ENCODE peak calls at places on chromosomes 6 and 20, in six cellular contexts. B, E, C, J, K and W are unnamed samples.

GRCh38 chr6:163533443-163533842 is 118.9 kb downstream of the QKI start:
- DNase-seq in E (no peak), B (peak; percentile 72), J (peak; percentile 94), K (peak; percentile 85), C (no peak), W (peak; percentile 66)

GRCh38 chr6:24581084-24581669 is 64.8 kb downstream of the KIAA0319 start:
- DNase-seq in E (peak; percentile 46), C (peak; percentile 84), J (peak; percentile 80), K (peak; percentile 73), B (peak; percentile 38), W (peak; percentile 42)

GRCh38 chr6:28220164-28221133 is 4.6 kb upstream of the ZSCAN9 start:
- DNase-seq in K (no peak), J (peak; percentile 16), B (no peak), E (no peak), C (no peak), W (no peak)

GRCh38 chr6:53048431-53049195 is 16.6 kb upstream of the FBXO9 start:
- DNase-seq in K (peak; percentile 88), B (peak; percentile 91), E (peak; percentile 36), C (no peak), J (peak; percentile 86), W (peak; percentile 55)

GRCh38 chr6:13711384-13711725 is 280 bp downstream of the RANBP9 start:
- DNase-seq in C (no peak), B (no peak), J (no peak), K (no peak), E (no peak), W (no peak)

GRCh38 chr6:75991941-75992340 is 80.5 kb downstream of the IMPG1 start:
- DNase-seq in C (no peak), J (no peak), E (no peak), B (no peak), K (no peak), W (no peak)

GRCh38 chr6:145534986-145535385 is 200.3 kb downstream of the EPM2A start:
- DNase-seq in C (no peak), E (no peak), J (peak; percentile 52), B (no peak), K (no peak), W (no peak)

GRCh38 chr20:36606171-36607116 is 865 bp downstream of the RAB5IF start:
- DNase-seq in C (peak; percentile 40), B (no peak), K (peak; percentile 60), E (no peak), J (peak; percentile 59), W (peak; percentile 34)

GRCh38 chr6:167825759-167826229 is 917 bp upstream of the AFDN start:
- DNase-seq in E (no peak), B (peak; percentile 53), K (no peak), C (peak; percentile 82), J (peak; percentile 78), W (peak; percentile 72)

GRCh38 chr20:10185741-10186558 is 32.7 kb upstream of the SNAP25 start:
- DNase-seq in K (peak; percentile 73), B (no peak), E (no peak), C (no peak), J (no peak), W (no peak)

GRCh38 chr20:63857751-63858392 is 3.4 kb upstream of the ABHD16B start:
- DNase-seq in E (no peak), J (peak; percentile 71), B (no peak), C (no peak), K (peak; percentile 37), W (no peak)

GRCh38 chr6:10495014-10495413 is 26.1 kb upstream of the GCNT2 start:
- DNase-seq in C (no peak), J (no peak), B (no peak), K (no peak), E (no peak), W (no peak)

GRCh38 chr20:10573273-10573950 is 100.4 kb downstream of the JAG1 start:
- DNase-seq in C (no peak), J (peak; percentile 20), E (no peak), K (no peak), B (no peak), W (no peak)

GRCh38 chr20:9301129-9302072 is 213.0 kb upstream of the LAMP5 start:
- DNase-seq in B (peak; percentile 75), K (peak; percentile 87), C (peak; percentile 68), E (no peak), J (peak; percentile 87), W (peak; percentile 9)

GRCh38 chr6:69985180-69985579 is 118.8 kb downstream of the COL19A1 start:
- DNase-seq in C (no peak), J (peak; percentile 22), K (peak; percentile 0), E (no peak), B (peak; percentile 7), W (no peak)

GRCh38 chr6:6699741-6700367 is 111.3 kb downstream of the LY86 start:
- DNase-seq in C (peak; percentile 96), K (peak; percentile 97), B (peak; percentile 95), J (peak; percentile 97), E (no peak), W (peak; percentile 96)

GRCh38 chr6:109051301-109051700 is 43.3 kb downstream of the SESN1 start:
- DNase-seq in K (no peak), B (no peak), C (no peak), J (no peak), E (no peak), W (no peak)

GRCh38 chr6:133973109-133973971 is 20.3 kb downstream of the TBPL1 start:
- DNase-seq in J (peak; percentile 75), B (peak; percentile 31), E (peak; percentile 54), K (peak; percentile 73), C (no peak), W (peak; percentile 42)

GRCh38 chr6:49409951-49410542 is 53.0 kb downstream of the MMUT start:
- DNase-seq in C (peak; percentile 76), K (peak; percentile 87), E (peak; percentile 35), B (peak; percentile 57), J (peak; percentile 87), W (peak; percentile 41)

GRCh38 chr20:16260911-16261310 is 312.3 kb downstream of the KIF16B start:
- DNase-seq in B (no peak), J (peak; percentile 63), K (no peak), E (no peak), C (no peak), W (no peak)

GRCh38 chr6:10529231-10529801 is 8.2 kb downstream of the GCNT2 start:
- DNase-seq in J (no peak), C (no peak), E (no peak), B (no peak), K (no peak), W (no peak)

GRCh38 chr6:89355511-89356185 is 3.1 kb upstream of the UBE2J1 start:
- DNase-seq in J (no peak), B (no peak), E (no peak), K (no peak), C (no peak), W (no peak)

GRCh38 chr6:46653439-46653942 is 716 bp downstream of the SLC25A27 start:
- DNase-seq in B (no peak), J (no peak), E (no peak), C (no peak), K (no peak), W (no peak)

GRCh38 chr6:84665392-84665791 is 99.0 kb downstream of the TBX18 start:
- DNase-seq in B (no peak), K (no peak), J (no peak), C (no peak), E (no peak), W (no peak)

GRCh38 chr6:126614642-126615504 is 275.0 kb downstream of the CENPW start:
- DNase-seq in B (no peak), J (no peak), E (no peak), C (peak; percentile 38), K (no peak), W (no peak)

GRCh38 chr6:156464100-156464878 is 312.9 kb upstream of the ARID1B start:
- DNase-seq in C (no peak), B (no peak), E (no peak), K (no peak), J (no peak), W (no peak)

GRCh38 chr6:90338409-90338808 is 41.8 kb upstream of the BACH2 start:
- DNase-seq in B (peak; percentile 40), C (no peak), E (no peak), J (peak; percentile 49), K (peak; percentile 6), W (no peak)

GRCh38 chr20:7926767-7927166 is 13.5 kb downstream of the HAO1 start:
- DNase-seq in C (no peak), J (peak; percentile 79), B (no peak), K (peak; percentile 71), E (no peak), W (peak; percentile 20)
- TF ChIP-seq CTCF in C (no peak), J (peak; percentile 58), B (peak; percentile 75), K (peak; percentile 58), E (no peak), W (peak; percentile 79)

GRCh38 chr6:112781236-112781635 is 434.1 kb downstream of the RFPL4B start:
- DNase-seq in K (peak; percentile 62), E (no peak), C (no peak), J (peak; percentile 16), B (peak; percentile 14), W (no peak)
- TF ChIP-seq CTCF in K (peak; percentile 30), E (no peak), C (no peak), J (no peak), B (no peak), W (no peak)

DNA sequence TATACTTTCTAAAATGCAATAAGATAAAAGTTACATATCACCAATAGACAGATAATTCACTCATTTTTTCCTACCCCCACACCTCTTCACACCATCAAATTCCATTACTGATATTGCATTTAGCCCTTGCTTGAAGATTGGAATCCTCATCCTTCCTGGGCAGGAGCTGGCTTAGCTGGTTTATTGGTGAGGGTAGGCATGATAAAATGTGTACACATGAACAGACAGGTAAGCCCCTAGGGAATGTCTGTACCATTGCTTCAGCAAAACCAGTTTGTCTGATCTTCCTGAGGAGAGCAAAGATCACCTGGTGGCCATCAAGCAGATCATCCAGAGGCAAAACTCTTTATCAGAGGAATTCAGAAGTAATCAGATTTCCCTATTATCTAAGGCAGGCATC is 6.8 kb upstream of the FABP7 start:
- DNase-seq in C (no peak), K (no peak), B (peak; percentile 5), J (no peak), E (no peak), W (peak; percentile 5)
- TF ChIP-seq CTCF in C (no peak), K (no peak), B (no peak), J (no peak), E (no peak), W (no peak)

GRCh38 chr20:4663044-4663443 is 58.7 kb upstream of the PRND start:
- DNase-seq in C (no peak), E (no peak), J (no peak), K (no peak), B (no peak), W (no peak)

GRCh38 chr20:4661191-4661590 is 60.5 kb upstream of the PRND start:
- DNase-seq in E (no peak), K (no peak), J (no peak), B (no peak), C (no peak), W (no peak)

GRCh38 chr20:4664691-4665360 is 56.9 kb upstream of the PRND start:
- DNase-seq in C (no peak), K (no peak), E (no peak), J (no peak), B (no peak), W (no peak)

GRCh38 chr20:4665591-4665990 is 56.1 kb upstream of the PRND start:
- DNase-seq in K (no peak), C (no peak), J (no peak), E (no peak), B (peak; percentile 66), W (no peak)

GRCh38 chr20:4663553-4663952 is 58.2 kb upstream of the PRND start:
- DNase-seq in K (no peak), C (no peak), J (no peak), E (no peak), B (no peak), W (no peak)
- TF ChIP-seq CTCF in K (no peak), C (no peak), J (no peak), E (no peak), B (no peak), W (no peak)